ENCODE peak calls at places on chromosomes 5 and 9, in nine cellular contexts. R is effector memory CD4-positive, alpha-beta T cell; S is OCI-LY7; M is psoas muscle; Y is cardiac muscle cell; X is heart left ventricle; A is substantia nigra; K is sigmoid colon; B is Karpas-422. I is an unnamed sample.
A peak's percentile ranks its signal among the peaks of the same experiment; 100 is the strongest.

GRCh38 chr5:65418661-65419060 is 63.1 kb downstream of the ADAMTS6 start:
- DNase-seq in R (no peak), S (no peak), M (no peak), Y (no peak), X (no peak), A (no peak), K (no peak), B (no peak), I (no peak)

GRCh38 chr9:9746826-9747225 is 866.0 kb downstream of the PTPRD start:
- DNase-seq in R (no peak), S (peak; percentile 42), M (no peak), Y (no peak), X (no peak), A (no peak), K (no peak), B (peak; percentile 23), I (no peak)

GRCh38 chr5:45741110-45741509 is 44.9 kb upstream of the HCN1 start:
- DNase-seq in R (no peak), S (no peak), M (no peak), Y (peak; percentile 61), X (no peak), A (no peak), K (no peak), B (no peak), I (no peak)

GRCh38 chr5:19555876-19556275 is 432.1 kb downstream of the CDH18 start:
- DNase-seq in R (no peak), S (no peak), M (no peak), Y (no peak), X (no peak), A (no peak), K (no peak), B (no peak), I (no peak)

GRCh38 chr5:88692979-88693932 is 189.7 kb downstream of the MEF2C start:
- DNase-seq in R (no peak), S (no peak), M (no peak), Y (no peak), X (no peak), A (no peak), K (no peak), B (no peak), I (no peak)

GRCh38 chr5:158468444-158468843 is 609.5 kb upstream of the CLINT1 start:
- DNase-seq in R (no peak), S (no peak), M (no peak), Y (no peak), X (no peak), A (no peak), K (no peak), B (no peak), I (no peak)

GRCh38 chr9:136775191-136775590 is 10.9 kb upstream of the LCN15 start:
- DNase-seq in R (no peak), S (no peak), M (no peak), Y (no peak), X (no peak), A (no peak), K (no peak), B (no peak), I (no peak)

GRCh38 chr9:137798142-137798541 is 79.4 kb upstream of the CACNA1B start:
- DNase-seq in R (no peak), S (no peak), M (no peak), Y (no peak), X (no peak), A (no peak), K (no peak), B (no peak), I (no peak)

GRCh38 chr5:35617060-35617434 is 616 bp upstream of the SPEF2 start:
- DNase-seq in R (no peak), S (no peak), M (no peak), Y (no peak), X (no peak), A (no peak), K (no peak), B (no peak), I (no peak)
- H3K27ac ChIP-seq in R (peak overlapping the region; percentile 58), S (no peak overlapping the region), M (no peak overlapping the region), Y (no peak overlapping the region), X (no peak overlapping the region), A (no peak overlapping the region), K (no peak overlapping the region), B (no peak overlapping the region), I (no peak overlapping the region)

GRCh38 chr9:128394404-128395168 is 23.4 kb downstream of the URM1 start:
- DNase-seq in R (no peak), S (no peak), M (no peak), Y (no peak), X (no peak), A (peak; percentile 62), K (no peak), B (no peak), I (no peak)
- H3K27ac ChIP-seq in R (no peak overlapping the region), S (no peak overlapping the region), M (no peak overlapping the region), Y (no peak overlapping the region), X (no peak overlapping the region), A (peak overlapping the region; percentile 100), K (no peak overlapping the region), B (no peak overlapping the region), I (no peak overlapping the region)

DNA sequence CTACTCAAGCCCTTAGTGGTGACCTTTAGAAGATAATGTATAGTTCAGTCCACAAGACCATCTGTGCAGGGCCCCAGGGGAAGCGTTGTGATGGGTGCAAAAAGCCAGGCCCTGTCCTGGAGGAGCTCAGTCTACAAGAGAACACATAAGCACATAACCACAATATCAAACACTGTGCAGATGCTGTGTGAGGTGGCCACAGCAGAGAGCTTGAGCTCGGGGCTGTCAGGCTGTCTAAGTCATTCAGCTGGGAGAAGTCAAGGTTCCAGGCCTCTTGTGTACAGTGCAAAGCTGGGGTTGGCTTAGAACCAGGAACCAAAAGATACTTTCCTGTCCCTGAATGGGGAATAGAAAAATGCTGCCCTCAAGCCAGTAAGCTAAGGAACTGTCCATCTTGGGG is 75.0 kb downstream of the PRDM6 start:
- DNase-seq in R (no peak), S (no peak), M (no peak), Y (no peak), X (no peak), A (no peak), K (no peak), B (no peak), I (peak; percentile 30)
- H3K27ac ChIP-seq in R (no peak overlapping the region), S (no peak overlapping the region), M (no peak overlapping the region), Y (no peak overlapping the region), X (no peak overlapping the region), A (no peak overlapping the region), K (no peak overlapping the region), B (no peak overlapping the region), I (peak overlapping the region; percentile 24)

GRCh38 chr5:180784497-180785097 is 18.0 kb downstream of the MGAT1 start:
- DNase-seq in R (peak; percentile 50), S (peak; percentile 81), M (peak; percentile 81), Y (peak; percentile 79), X (peak; percentile 83), A (peak; percentile 32), K (peak; percentile 89), B (peak; percentile 81), I (peak; percentile 87)
- H3K27ac ChIP-seq in R (no peak overlapping the region), S (no peak overlapping the region), M (no peak overlapping the region), Y (no peak overlapping the region), X (peak overlapping the region; percentile 81), A (no peak overlapping the region), K (peak overlapping the region; percentile 89), B (no peak overlapping the region), I (peak overlapping the region; percentile 89)

GRCh38 chr5:94788527-94788926 is 170.1 kb downstream of the SLF1 start:
- DNase-seq in R (no peak), S (no peak), M (no peak), Y (no peak), X (no peak), A (no peak), K (no peak), B (no peak), I (no peak)

GRCh38 chr5:94793816-94794198 is 175.3 kb downstream of the SLF1 start:
- DNase-seq in R (no peak), S (no peak), M (no peak), Y (no peak), X (no peak), A (no peak), K (no peak), B (no peak), I (no peak)

GRCh38 chr5:94791787-94792186 is 173.3 kb downstream of the SLF1 start:
- DNase-seq in R (no peak), S (no peak), M (no peak), Y (no peak), X (no peak), A (no peak), K (no peak), B (no peak), I (no peak)

GRCh38 chr5:94793113-94793815 is 174.8 kb downstream of the SLF1 start:
- DNase-seq in R (no peak), S (peak; percentile 83), M (no peak), Y (no peak), X (no peak), A (no peak), K (no peak), B (no peak), I (no peak)
- H3K27ac ChIP-seq in R (peak overlapping the region; percentile 39), S (peak overlapping the region; percentile 84), M (no peak overlapping the region), Y (no peak overlapping the region), X (no peak overlapping the region), A (no peak overlapping the region), K (no peak overlapping the region), B (no peak overlapping the region), I (no peak overlapping the region)

GRCh38 chr5:76716456-76717157 is 681 bp downstream of the F2R start:
- DNase-seq in R (no peak), S (no peak), M (no peak), Y (peak; percentile 28), X (peak; percentile 35), A (no peak), K (no peak), B (no peak), I (peak; percentile 23)
- H3K27ac ChIP-seq in R (no peak overlapping the region), S (no peak overlapping the region), M (no peak overlapping the region), Y (no peak overlapping the region), X (peak overlapping the region; percentile 72), A (no peak overlapping the region), K (peak overlapping the region; percentile 51), B (no peak overlapping the region), I (peak overlapping the region; percentile 81)

GRCh38 chr5:58392491-58392890 is 67.4 kb downstream of the PLK2 start:
- DNase-seq in R (no peak), S (no peak), M (no peak), Y (no peak), X (no peak), A (no peak), K (no peak), B (no peak), I (no peak)
- H3K27ac ChIP-seq in R (no peak overlapping the region), S (no peak overlapping the region), M (no peak overlapping the region), Y (no peak overlapping the region), X (no peak overlapping the region), A (no peak overlapping the region), K (no peak overlapping the region), B (no peak overlapping the region), I (no peak overlapping the region)

I was measured in hepatocyte.